ENCODE peak calls at places on chromosomes 16 and 17, in five cellular contexts. I, Q, D, L and H are unnamed samples.

GRCh38 chr17:79220201-79220714 is 145.6 kb downstream of the ENGASE start:
- DNase-seq in I (no peak), Q (no peak), D (no peak), L (no peak), H (no peak)

GRCh38 chr17:8630227-8630801 is at the start of gene MYH10:
- DNase-seq in I (no peak), Q (peak), D (peak), L (no peak), H (no peak)

GRCh38 chr17:6752068-6752909 is 3.6 kb upstream of the XAF1 start:
- DNase-seq in I (no peak), Q (no peak), D (no peak), L (peak), H (no peak)

GRCh38 chr16:72824761-72825160 is 223.2 kb downstream of the ZFHX3 start:
- DNase-seq in I (no peak), Q (no peak), D (no peak), L (no peak), H (no peak)

GRCh38 chr16:54140057-54140787 is 146.4 kb downstream of the IRX3 start:
- DNase-seq in I (no peak), Q (no peak), D (no peak), L (no peak), H (no peak)

GRCh38 chr17:82021728-82022309 is 859 bp downstream of the CENPX start:
- DNase-seq in I (no peak), Q (no peak), D (no peak), L (no peak), H (no peak)

GRCh38 chr16:46859719-46860152 is 24.4 kb upstream of the GPT2 start:
- DNase-seq in I (no peak), Q (no peak), D (no peak), L (no peak), H (no peak)

GRCh38 chr17:41594363-41594915 is 7.7 kb upstream of the KRT14 start:
- DNase-seq in I (no peak), Q (no peak), D (no peak), L (no peak), H (no peak)

GRCh38 chr16:12543700-12544476 is 259.8 kb downstream of the CPPED1 start:
- DNase-seq in I (no peak), Q (no peak), D (no peak), L (no peak), H (no peak)

GRCh38 chr17:79789943-79790804 is 6.7 kb downstream of the CBX8 start:
- DNase-seq in I (no peak), Q (peak), D (peak), L (no peak), H (no peak)

GRCh38 chr16:72400257-72401078 is 228.5 kb upstream of the PMFBP1 start:
- DNase-seq in I (no peak), Q (peak), D (no peak), L (peak), H (no peak)

GRCh38 chr17:61448042-61448441 is 4.2 kb upstream of the TBX4 start:
- DNase-seq in I (no peak), Q (peak), D (no peak), L (no peak), H (no peak)

GRCh38 chr17:13981881-13982280 is 87.4 kb upstream of the COX10 start:
- DNase-seq in I (no peak), Q (no peak), D (no peak), L (no peak), H (no peak)

GRCh38 chr16:11612110-11612981 is 25.6 kb upstream of the LITAF start:
- DNase-seq in I (no peak), Q (no peak), D (peak), L (peak), H (no peak)

GRCh38 chr17:9309216-9309615 is 266.4 kb downstream of the STX8 start:
- DNase-seq in I (no peak), Q (no peak), D (no peak), L (no peak), H (no peak)

GRCh38 chr17:40598021-40598927 is 33.0 kb upstream of the CCR7 start:
- DNase-seq in I (no peak), Q (no peak), D (no peak), L (no peak), H (no peak)

GRCh38 chr17:33447090-33447489 is 154.0 kb upstream of the ASIC2 start:
- DNase-seq in I (no peak), Q (no peak), D (no peak), L (no peak), H (no peak)

GRCh38 chr17:13374203-13375143 is 227.3 kb downstream of the HS3ST3A1 start:
- DNase-seq in I (no peak), Q (no peak), D (no peak), L (no peak), H (no peak)

GRCh38 chr17:41184480-41184961 is at the start of gene KRTAP4-1:
- DNase-seq in I (no peak), Q (no peak), D (peak), L (no peak), H (no peak)

GRCh38 chr16:12323007-12323699 is 346.6 kb downstream of the SNX29 start:
- DNase-seq in I (no peak), Q (peak), D (no peak), L (no peak), H (peak)

GRCh38 chr17:20085283-20085875 is 76.2 kb downstream of the SPECC1 start:
- DNase-seq in I (no peak), Q (no peak), D (no peak), L (peak), H (no peak)
- TF ChIP-seq CTCF in I (no peak), Q (no peak), D (no peak), L (no peak), H (no peak)

GRCh38 chr17:66964930-66965800 is 658 bp downstream of the CACNG4 start:
- DNase-seq in I (no peak), Q (peak), D (no peak), L (no peak), H (no peak)
- TF ChIP-seq CTCF in I (no peak), Q (no peak), D (no peak), L (no peak), H (no peak)

GRCh38 chr17:17313350-17313991 is 10.3 kb downstream of the NT5M start:
- DNase-seq in I (peak), Q (peak), D (peak), L (no peak), H (peak)
- TF ChIP-seq CTCF in I (peak), Q (peak), D (peak), L (peak), H (peak)

GRCh38 chr16:85474808-85475207 is 138.3 kb upstream of the GSE1 start:
- DNase-seq in I (no peak), Q (no peak), D (no peak), L (no peak), H (no peak)

GRCh38 chr16:85475233-85475632 is 137.9 kb upstream of the GSE1 start:
- DNase-seq in I (no peak), Q (no peak), D (no peak), L (no peak), H (no peak)

GRCh38 chr16:85473326-85473725 is 139.8 kb upstream of the GSE1 start:
- DNase-seq in I (no peak), Q (no peak), D (no peak), L (no peak), H (no peak)

GRCh38 chr16:85472514-85472913 is 140.6 kb upstream of the GSE1 start:
- DNase-seq in I (no peak), Q (no peak), D (no peak), L (no peak), H (no peak)

DNA sequence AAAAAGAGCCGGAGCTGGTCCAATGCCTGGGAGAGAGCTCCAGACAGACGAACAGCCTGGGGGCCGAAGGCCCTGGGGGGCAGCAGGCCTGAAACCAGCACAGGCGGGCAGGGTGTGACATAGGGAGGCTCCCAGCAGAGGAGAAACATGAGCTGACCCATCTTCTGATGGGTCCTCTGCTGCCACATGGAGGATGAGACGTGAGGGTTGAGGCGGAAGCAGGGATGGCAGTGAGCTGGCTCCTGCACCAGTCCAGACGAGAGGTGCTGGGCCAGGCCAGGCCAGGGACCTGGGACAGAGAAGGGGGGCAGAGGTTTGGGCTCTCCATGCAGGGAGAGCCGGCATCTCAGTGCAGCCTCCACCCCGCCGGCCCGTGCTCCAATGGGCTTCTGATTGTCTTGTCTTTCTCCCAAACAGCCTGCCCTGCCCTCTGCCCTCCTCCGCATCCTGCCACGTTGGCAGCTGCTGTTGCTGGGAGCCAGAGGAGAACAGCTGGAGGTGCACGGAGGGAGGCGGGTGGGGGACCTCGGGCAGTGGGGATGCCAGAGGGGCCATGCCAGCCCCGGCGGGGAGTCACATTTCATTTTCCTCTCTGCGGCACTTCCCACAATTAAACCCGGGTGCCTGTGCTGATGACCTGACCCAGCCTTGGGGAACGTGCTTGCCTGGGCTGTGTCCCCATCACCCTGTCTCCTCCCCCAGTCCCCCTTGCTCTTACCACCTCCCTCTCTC is 139.0 kb upstream of the GSE1 start:
- DNase-seq in I (no peak), Q (no peak), D (no peak), L (no peak), H (no peak)
- TF ChIP-seq CTCF in I (no peak), Q (no peak), D (no peak), L (no peak), H (no peak)

GRCh38 chr16:74984670-74985411 is at the start of gene WDR59:
- DNase-seq in I (peak), Q (peak), D (peak), L (peak), H (peak)
- TF ChIP-seq CTCF in I (no peak), Q (no peak), D (no peak), L (no peak), H (no peak)

DNA sequence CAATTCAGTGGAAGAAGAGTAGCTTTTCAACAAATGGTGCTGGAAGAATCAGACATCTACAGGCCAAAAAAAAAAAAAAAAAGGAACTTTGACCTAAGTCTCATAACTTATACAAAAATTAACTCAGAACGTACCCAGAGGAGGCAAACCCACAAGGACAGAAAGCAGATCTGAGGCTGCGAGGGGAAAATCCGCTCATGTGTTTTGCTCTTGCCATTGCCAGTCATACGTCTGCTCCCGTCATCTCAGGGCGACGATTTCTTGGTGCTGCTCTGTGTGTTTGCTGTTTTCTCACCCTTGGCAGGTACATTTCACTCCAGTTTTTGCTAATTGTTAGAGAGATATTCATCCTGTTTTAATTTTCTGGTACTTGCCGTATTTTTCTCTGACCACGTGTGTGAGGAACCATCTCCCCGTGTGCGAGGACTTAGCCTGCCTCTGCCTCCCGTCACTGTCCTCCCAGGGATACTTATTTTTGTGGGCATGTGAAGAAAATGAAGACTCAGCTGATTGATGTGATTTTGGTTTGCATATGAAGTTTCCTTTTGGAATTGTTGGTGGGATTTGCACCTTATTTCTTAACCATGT is 33.4 kb upstream of the ACSF3 start:
- DNase-seq in I (no peak), Q (peak), D (no peak), L (no peak), H (no peak)
- TF ChIP-seq CTCF in I (no peak), Q (no peak), D (no peak), L (no peak), H (no peak)

DNA sequence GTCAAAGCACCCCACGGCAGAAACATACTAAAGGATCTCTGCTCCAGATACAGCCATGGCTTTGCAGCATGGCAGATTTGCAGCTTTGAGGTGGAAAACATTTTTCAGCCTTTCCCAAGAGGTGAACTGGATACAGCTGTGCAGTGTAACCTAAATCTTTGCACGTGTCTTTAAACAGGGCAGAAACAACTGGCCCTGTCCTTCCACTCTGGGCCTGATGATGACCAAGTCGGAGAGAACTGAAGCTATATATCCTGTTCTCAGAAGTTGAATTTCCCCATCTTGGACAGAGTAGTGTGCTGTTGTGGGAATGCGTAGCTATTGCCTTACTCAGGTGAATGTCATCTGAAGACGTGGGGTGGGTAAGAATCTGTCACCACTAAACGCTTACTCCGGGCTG is 19.5 kb downstream of the RBFOX1 start:
- DNase-seq in I (no peak), Q (no peak), D (no peak), L (no peak), H (no peak)
- TF ChIP-seq CTCF in I (no peak), Q (no peak), D (no peak), L (no peak), H (no peak)

GRCh38 chr17:30212750-30213149 is 22.7 kb downstream of the SLC6A4 start:
- DNase-seq in I (no peak), Q (peak), D (no peak), L (no peak), H (no peak)
- TF ChIP-seq CTCF in I (no peak), Q (no peak), D (no peak), L (no peak), H (no peak)

DNA sequence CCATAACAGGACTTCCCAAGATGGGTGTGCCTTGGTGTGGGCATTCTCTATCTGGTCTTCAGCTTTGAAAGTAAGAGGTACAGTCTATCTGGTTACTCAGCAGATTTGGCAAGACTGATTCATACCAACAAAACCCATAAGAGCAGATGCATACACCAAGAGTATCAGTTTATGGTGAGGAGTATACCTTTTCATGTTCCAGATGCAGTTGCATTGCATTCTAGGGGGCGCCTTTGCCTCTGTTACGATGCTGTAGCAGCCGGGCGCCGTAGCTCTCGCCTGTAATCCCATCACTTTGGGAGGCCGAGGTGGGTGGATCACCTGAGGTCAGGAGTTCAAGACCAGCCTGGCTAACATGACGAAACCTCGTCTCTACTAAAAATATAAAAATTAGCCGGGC is 31.1 kb upstream of the CARMIL2 start:
- DNase-seq in I (no peak), Q (no peak), D (no peak), L (no peak), H (no peak)
- TF ChIP-seq CTCF in I (no peak), Q (peak), D (no peak), L (no peak), H (no peak)